ENCODE peak calls at places on chromosomes 12 and 14, in four cellular contexts. A is H1, T is trophoblast cell, H is mesenchymal stem cell. X is an unnamed sample.
A peak's percentile ranks its signal among the peaks of the same experiment; 100 is the strongest.

GRCh38 chr14:24179961-24180726 is 8.3 kb downstream of the REC8 start:
- DNase-seq in A (no peak), T (no peak), H (peak; percentile 24), X (no peak)

GRCh38 chr12:101459642-101460346 is 15.3 kb upstream of the SPIC start:
- DNase-seq in H (peak; percentile 62), A (no peak), T (no peak), X (no peak)

GRCh38 chr12:111248221-111248620 is 120.7 kb downstream of the PHETA1 start:
- DNase-seq in A (no peak), T (no peak), H (no peak), X (no peak)

GRCh38 chr12:90261283-90261682 is 552.6 kb upstream of the ATP2B1 start:
- DNase-seq in A (no peak), H (peak; percentile 25), T (no peak), X (no peak)

GRCh38 chr12:88298761-88299242 is 156.7 kb downstream of the TMTC3 start:
- DNase-seq in H (peak; percentile 78), A (no peak), T (peak; percentile 48), X (no peak)

GRCh38 chr12:110330544-110330943 is 49.5 kb downstream of the ATP2A2 start:
- DNase-seq in H (peak; percentile 51), A (no peak), T (no peak), X (no peak)

GRCh38 chr12:43331935-43332334 is 220.1 kb downstream of the ADAMTS20 start:
- DNase-seq in H (no peak), A (no peak), T (no peak), X (no peak)

GRCh38 chr12:47935196-47935595 is 28.2 kb upstream of the TMEM106C start:
- DNase-seq in T (no peak), H (peak; percentile 85), A (no peak), X (peak; percentile 30)

GRCh38 chr12:62332598-62332997 is 72.4 kb downstream of the USP15 start:
- DNase-seq in A (no peak), T (no peak), H (peak; percentile 70), X (no peak)

GRCh38 chr12:32448581-32448980 is 49.2 kb downstream of the FGD4 start:
- DNase-seq in A (no peak), T (no peak), H (no peak), X (no peak)

GRCh38 chr12:93707836-93708235 is 30.7 kb downstream of the CRADD start:
- DNase-seq in T (no peak), A (no peak), H (peak; percentile 10), X (no peak)

GRCh38 chr12:120842595-120842994 is 61.6 kb downstream of the SPPL3 start:
- DNase-seq in H (no peak), T (no peak), A (no peak), X (no peak)

GRCh38 chr12:117469883-117470483 is 108.6 kb upstream of the NOS1 start:
- DNase-seq in H (no peak), T (no peak), A (no peak), X (no peak)

GRCh38 chr12:109770861-109771670 is 57.4 kb downstream of the FAM222A start:
- DNase-seq in T (no peak), A (no peak), H (no peak), X (peak; percentile 23)

GRCh38 chr12:42926232-42926631 is 336.7 kb upstream of the PRICKLE1 start:
- DNase-seq in A (no peak), T (no peak), H (no peak), X (no peak)

GRCh38 chr12:55797068-55797467 is 20.5 kb downstream of the SARNP start:
- DNase-seq in A (no peak), H (peak; percentile 62), T (peak; percentile 23), X (no peak)

GRCh38 chr14:92867246-92867925 is 55.6 kb upstream of the CHGA start:
- DNase-seq in T (no peak), H (no peak), A (no peak), X (no peak)

GRCh38 chr12:94140556-94140955 is 7.8 kb upstream of the PLXNC1 start:
- DNase-seq in H (peak; percentile 29), A (peak; percentile 71), T (no peak), X (peak; percentile 85)

GRCh38 chr14:47988175-47988574 is 312.8 kb upstream of the MDGA2 start:
- DNase-seq in H (no peak), T (no peak), A (no peak), X (no peak)

GRCh38 chr14:51014086-51014485 is 69.8 kb upstream of the PYGL start:
- DNase-seq in H (no peak), A (no peak), T (no peak), X (no peak)

GRCh38 chr12:106118-106561 is 39.6 kb downstream of the IQSEC3 start:
- DNase-seq in H (peak; percentile 3), A (no peak), T (no peak), X (peak; percentile 88)

GRCh38 chr12:28874758-28875157 is 274.3 kb upstream of the FAR2 start:
- DNase-seq in A (no peak), T (no peak), H (no peak), X (no peak)

GRCh38 chr12:79298511-79298910 is 392.3 kb downstream of the PAWR start:
- DNase-seq in T (no peak), H (no peak), A (no peak), X (no peak)

GRCh38 chr14:103329421-103330347 is 4.4 kb upstream of the EIF5 start:
- DNase-seq in T (no peak), A (no peak), H (no peak), X (no peak)

GRCh38 chr12:9378430-9378835 is 170.2 kb upstream of the PZP start:
- DNase-seq in T (no peak), H (no peak), A (no peak), X (peak; percentile 63)

GRCh38 chr14:85752179-85752578 is 222.2 kb downstream of the FLRT2 start:
- DNase-seq in H (no peak), T (no peak), A (no peak), X (no peak)

GRCh38 chr12:89160716-89161123 is 191.6 kb downstream of the DUSP6 start:
- DNase-seq in T (peak; percentile 83), A (no peak), H (peak; percentile 76), X (no peak)

DNA sequence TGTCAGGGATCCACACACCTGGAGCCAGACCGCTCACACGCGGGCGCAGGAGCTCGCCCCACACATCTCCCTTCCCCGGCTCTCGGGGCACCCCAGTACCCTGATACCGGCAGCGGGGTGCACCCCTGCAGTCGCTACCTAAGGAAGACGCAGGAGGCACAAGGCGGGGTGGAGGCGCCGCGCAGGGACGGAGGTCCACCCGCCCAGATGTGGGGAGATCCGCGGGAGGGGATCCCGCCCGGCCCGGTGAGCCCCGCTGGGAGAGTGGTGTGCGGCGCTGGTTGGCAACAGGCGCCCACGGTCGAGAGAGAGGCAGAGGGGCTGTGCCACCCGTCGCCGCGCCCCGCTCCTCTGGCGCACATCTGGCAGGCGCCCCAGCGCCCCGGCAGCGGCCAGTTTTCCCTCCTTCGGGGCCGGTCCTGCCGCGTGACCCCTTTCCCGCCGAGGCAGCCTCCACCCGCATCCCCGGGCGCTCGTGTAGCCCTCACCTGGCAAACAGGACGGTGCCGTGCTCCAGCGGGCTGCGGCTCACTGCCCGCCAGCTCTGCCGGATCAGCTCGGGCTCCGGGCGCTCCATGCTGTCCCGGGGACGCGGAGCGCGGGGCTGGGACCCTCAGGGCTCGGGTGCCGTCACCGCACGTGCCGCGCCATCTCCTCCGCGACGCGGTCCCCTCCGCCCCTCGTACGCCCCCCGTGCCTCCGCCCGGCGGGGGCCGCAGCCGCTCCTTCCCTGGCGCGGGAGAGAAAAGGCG is 469 bp downstream of the NGB start:
- DNase-seq in T (no peak), A (peak; percentile 69), H (no peak), X (no peak)
- H2BK12ac ChIP-seq in T (no peak overlapping the region), A (no peak overlapping the region), H (no peak overlapping the region), X (no peak overlapping the region)

DNA sequence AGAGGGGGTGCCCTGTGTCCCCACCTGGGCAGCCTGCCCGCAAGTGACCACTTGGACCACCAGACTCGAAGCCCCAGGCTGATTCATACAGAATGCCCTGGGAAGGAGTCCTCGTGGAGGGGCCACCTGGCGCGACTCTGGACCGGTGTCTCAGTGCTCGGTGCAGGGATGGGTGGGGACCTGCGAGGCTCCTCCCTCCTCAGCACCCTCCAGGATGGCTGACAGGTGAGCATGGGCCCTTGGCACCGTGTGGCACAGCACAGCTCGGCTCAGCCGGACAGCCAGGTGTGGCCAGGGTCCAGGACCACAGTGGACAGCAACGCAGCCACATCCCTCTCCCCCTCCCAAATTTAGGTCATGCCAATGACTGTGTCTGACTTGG is 44.5 kb downstream of the CCNK start:
- DNase-seq in A (no peak), T (no peak), H (no peak), X (no peak)
- H2BK12ac ChIP-seq in A (no peak overlapping the region), T (no peak overlapping the region), H (no peak overlapping the region), X (no peak overlapping the region)

GRCh38 chr14:100567877-100568163 is 19.4 kb downstream of the BEGAIN start:
- DNase-seq in T (no peak), H (no peak), A (no peak), X (no peak)
- H2BK12ac ChIP-seq in T (no peak overlapping the region), H (no peak overlapping the region), A (no peak overlapping the region), X (no peak overlapping the region)

DNA sequence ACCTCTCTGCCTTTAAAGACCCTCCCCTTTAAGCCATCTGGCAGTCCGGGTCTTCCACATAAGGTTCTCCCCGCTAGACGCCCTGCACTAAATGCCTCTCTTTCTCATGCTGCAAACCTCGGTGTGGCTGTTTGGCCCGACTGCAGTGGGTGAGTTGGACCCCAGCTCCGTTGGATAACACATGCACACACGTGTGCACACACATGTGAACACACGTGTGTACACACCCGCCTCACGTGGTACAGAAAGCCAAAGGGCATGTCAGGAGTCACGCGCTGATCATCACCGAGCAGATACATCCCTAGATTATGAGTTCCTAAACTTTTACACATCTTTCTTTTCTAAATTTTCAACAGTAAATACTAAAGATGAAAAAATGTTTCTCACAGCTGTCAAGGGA is 68.3 kb downstream of the RIMBP2 start:
- DNase-seq in T (no peak), A (no peak), H (no peak), X (no peak)
- H2BK12ac ChIP-seq in T (no peak overlapping the region), A (no peak overlapping the region), H (no peak overlapping the region), X (no peak overlapping the region)

GRCh38 chr14:99649643-99650042 is 4.7 kb downstream of the HHIPL1 start:
- DNase-seq in A (no peak), T (no peak), H (no peak), X (no peak)
- H2BK12ac ChIP-seq in A (no peak overlapping the region), T (no peak overlapping the region), H (no peak overlapping the region), X (no peak overlapping the region)

GRCh38 chr12:69511870-69512269 is 41.7 kb downstream of the FRS2 start:
- DNase-seq in A (no peak), T (no peak), H (no peak), X (no peak)

GRCh38 chr12:69511016-69511415 is 40.8 kb downstream of the FRS2 start:
- DNase-seq in H (no peak), A (no peak), T (no peak), X (no peak)

GRCh38 chr12:69512820-69513219 is 42.6 kb downstream of the FRS2 start:
- DNase-seq in A (no peak), H (peak; percentile 50), T (no peak), X (no peak)

GRCh38 chr12:69510176-69510827 is 40.1 kb downstream of the FRS2 start:
- DNase-seq in T (no peak), A (no peak), H (no peak), X (no peak)

DNA sequence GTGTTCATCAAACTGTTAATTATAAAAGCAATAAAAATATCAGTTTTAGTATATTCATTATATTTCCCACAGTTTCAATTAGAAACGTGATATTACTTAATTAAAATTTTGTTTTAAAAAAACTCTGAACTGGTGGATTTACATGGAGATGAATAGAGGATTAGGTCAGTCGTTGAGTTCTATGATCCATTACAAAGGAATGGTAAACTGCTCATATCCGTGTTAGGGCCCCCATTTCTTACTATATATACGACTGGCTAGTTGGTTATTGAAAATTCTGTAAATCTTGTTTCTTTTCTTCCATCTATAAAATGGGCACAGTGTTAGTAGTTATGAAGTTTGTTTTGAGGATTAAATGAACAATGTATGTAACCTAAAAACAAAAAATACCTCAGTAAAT is 41.3 kb downstream of the FRS2 start:
- DNase-seq in T (no peak), A (no peak), H (peak; percentile 35), X (no peak)
- H2BK12ac ChIP-seq in T (no peak overlapping the region), A (no peak overlapping the region), H (no peak overlapping the region), X (no peak overlapping the region)

X was measured in H9.